ENCODE peak calls at places on chromosomes 2 and 18, in nine cellular contexts. One of them, this sample, is unnamed. For H3K9me3, the result is how much of the 10 kb centered on the place peaks cover.

GRCh38 chr18:5824370-5824984 is 70.8 kb downstream of the TMEM200C start:
- DNase-seq in lower lobe of right lung: no peak
- DNase-seq in heart left ventricle: no peak
- DNase-seq in right atrium auricular region: no peak
- DNase-seq in GM23248: no peak
- DNase-seq in pancreas: no peak
- DNase-seq in aorta: no peak
- DNase-seq in Peyer's patch: no peak
- DNase-seq in psoas muscle: no peak
- DNase-seq in this sample: no peak

GRCh38 chr2:183630964-183631363 is 506.7 kb downstream of the NUP35 start:
- DNase-seq in psoas muscle: no peak
- DNase-seq in right atrium auricular region: no peak
- DNase-seq in lower lobe of right lung: no peak
- DNase-seq in pancreas: no peak
- DNase-seq in Peyer's patch: no peak
- DNase-seq in aorta: no peak
- DNase-seq in heart left ventricle: no peak
- DNase-seq in GM23248: no peak
- DNase-seq in this sample: no peak

GRCh38 chr2:200761168-200761715 is 50.5 kb upstream of the BZW1 start:
- DNase-seq in Peyer's patch: no peak
- DNase-seq in pancreas: no peak
- DNase-seq in heart left ventricle: no peak
- DNase-seq in GM23248: peak
- DNase-seq in aorta: no peak
- DNase-seq in psoas muscle: no peak
- DNase-seq in lower lobe of right lung: no peak
- DNase-seq in right atrium auricular region: no peak
- DNase-seq in this sample: no peak

GRCh38 chr2:53473236-53473635 is 294.4 kb upstream of the CHAC2 start:
- DNase-seq in aorta: no peak
- DNase-seq in Peyer's patch: no peak
- DNase-seq in pancreas: no peak
- DNase-seq in psoas muscle: no peak
- DNase-seq in right atrium auricular region: no peak
- DNase-seq in heart left ventricle: no peak
- DNase-seq in lower lobe of right lung: no peak
- DNase-seq in GM23248: peak
- DNase-seq in this sample: peak

GRCh38 chr2:96315400-96316071 is 9.6 kb upstream of the ITPRIPL1 start:
- DNase-seq in Peyer's patch: peak
- DNase-seq in aorta: no peak
- DNase-seq in psoas muscle: no peak
- DNase-seq in lower lobe of right lung: no peak
- DNase-seq in GM23248: peak
- DNase-seq in pancreas: no peak
- DNase-seq in heart left ventricle: no peak
- DNase-seq in right atrium auricular region: no peak
- DNase-seq in this sample: no peak

GRCh38 chr2:25492726-25493125 is 151.0 kb upstream of the DNMT3A start:
- DNase-seq in aorta: no peak
- DNase-seq in heart left ventricle: no peak
- DNase-seq in Peyer's patch: no peak
- DNase-seq in GM23248: no peak
- DNase-seq in pancreas: no peak
- DNase-seq in lower lobe of right lung: no peak
- DNase-seq in psoas muscle: no peak
- DNase-seq in right atrium auricular region: no peak
- DNase-seq in this sample: no peak

GRCh38 chr2:211435331-211435730 is 878.9 kb downstream of the CPS1 start:
- DNase-seq in Peyer's patch: no peak
- DNase-seq in GM23248: no peak
- DNase-seq in psoas muscle: no peak
- DNase-seq in aorta: no peak
- DNase-seq in heart left ventricle: no peak
- DNase-seq in pancreas: no peak
- DNase-seq in right atrium auricular region: no peak
- DNase-seq in lower lobe of right lung: no peak
- DNase-seq in this sample: peak

GRCh38 chr18:49301608-49302007 is 158.8 kb downstream of the DYM start:
- DNase-seq in pancreas: no peak
- DNase-seq in aorta: no peak
- DNase-seq in psoas muscle: no peak
- DNase-seq in Peyer's patch: no peak
- DNase-seq in GM23248: no peak
- DNase-seq in heart left ventricle: no peak
- DNase-seq in lower lobe of right lung: no peak
- DNase-seq in right atrium auricular region: no peak
- DNase-seq in this sample: no peak

GRCh38 chr2:26412091-26412673 is 10.5 kb downstream of the DRC1 start:
- DNase-seq in aorta: no peak
- DNase-seq in psoas muscle: no peak
- DNase-seq in GM23248: no peak
- DNase-seq in pancreas: no peak
- DNase-seq in heart left ventricle: no peak
- DNase-seq in lower lobe of right lung: no peak
- DNase-seq in right atrium auricular region: no peak
- DNase-seq in Peyer's patch: no peak
- DNase-seq in this sample: no peak

GRCh38 chr2:218128781-218129478 is 3.1 kb downstream of the CXCR2 start:
- DNase-seq in right atrium auricular region: no peak
- DNase-seq in pancreas: no peak
- DNase-seq in GM23248: no peak
- DNase-seq in aorta: no peak
- DNase-seq in lower lobe of right lung: no peak
- DNase-seq in psoas muscle: no peak
- DNase-seq in heart left ventricle: no peak
- DNase-seq in Peyer's patch: no peak
- DNase-seq in this sample: no peak

GRCh38 chr2:39435974-39436591 is 1.0 kb downstream of the MAP4K3 start:
- DNase-seq in aorta: peak
- DNase-seq in GM23248: peak
- DNase-seq in heart left ventricle: no peak
- DNase-seq in lower lobe of right lung: no peak
- DNase-seq in Peyer's patch: no peak
- DNase-seq in psoas muscle: peak
- DNase-seq in pancreas: no peak
- DNase-seq in right atrium auricular region: peak
- DNase-seq in this sample: no peak

GRCh38 chr2:33131820-33132219 is 185.1 kb downstream of the LTBP1 start:
- DNase-seq in aorta: no peak
- DNase-seq in lower lobe of right lung: no peak
- DNase-seq in heart left ventricle: no peak
- DNase-seq in right atrium auricular region: no peak
- DNase-seq in GM23248: peak
- DNase-seq in Peyer's patch: no peak
- DNase-seq in psoas muscle: no peak
- DNase-seq in pancreas: no peak
- DNase-seq in this sample: no peak

GRCh38 chr2:241309684-241310117 is 5.8 kb downstream of the HDLBP start:
- DNase-seq in psoas muscle: no peak
- DNase-seq in right atrium auricular region: no peak
- DNase-seq in aorta: no peak
- DNase-seq in lower lobe of right lung: no peak
- DNase-seq in heart left ventricle: no peak
- DNase-seq in pancreas: no peak
- DNase-seq in GM23248: peak
- DNase-seq in Peyer's patch: peak
- DNase-seq in this sample: no peak

GRCh38 chr2:69567157-69567908 is 76.2 kb downstream of the AAK1 start:
- DNase-seq in heart left ventricle: no peak
- DNase-seq in Peyer's patch: no peak
- DNase-seq in pancreas: no peak
- DNase-seq in GM23248: peak
- DNase-seq in psoas muscle: no peak
- DNase-seq in aorta: no peak
- DNase-seq in lower lobe of right lung: no peak
- DNase-seq in right atrium auricular region: no peak
- DNase-seq in this sample: no peak

GRCh38 chr2:147198651-147199171 is 646.1 kb upstream of the ACVR2A start:
- DNase-seq in right atrium auricular region: no peak
- DNase-seq in pancreas: no peak
- DNase-seq in Peyer's patch: no peak
- DNase-seq in lower lobe of right lung: no peak
- DNase-seq in heart left ventricle: no peak
- DNase-seq in aorta: no peak
- DNase-seq in GM23248: no peak
- DNase-seq in psoas muscle: no peak
- DNase-seq in this sample: no peak

GRCh38 chr18:6561029-6561861 is 146.5 kb upstream of the L3MBTL4 start:
- DNase-seq in Peyer's patch: no peak
- DNase-seq in right atrium auricular region: peak
- DNase-seq in lower lobe of right lung: peak
- DNase-seq in psoas muscle: peak
- DNase-seq in heart left ventricle: no peak
- DNase-seq in aorta: no peak
- DNase-seq in pancreas: no peak
- DNase-seq in GM23248: peak
- DNase-seq in this sample: peak

GRCh38 chr2:121532347-121532766 is 1.7 kb downstream of the RNU4ATAC start:
- DNase-seq in lower lobe of right lung: no peak
- DNase-seq in right atrium auricular region: no peak
- DNase-seq in Peyer's patch: no peak
- DNase-seq in aorta: no peak
- DNase-seq in pancreas: no peak
- DNase-seq in GM23248: peak
- DNase-seq in psoas muscle: no peak
- DNase-seq in heart left ventricle: no peak
- DNase-seq in this sample: no peak

GRCh38 chr2:236711440-236711839 is 141.8 kb downstream of the ACKR3 start:
- DNase-seq in GM23248: peak
- DNase-seq in right atrium auricular region: peak
- DNase-seq in psoas muscle: peak
- DNase-seq in aorta: peak
- DNase-seq in heart left ventricle: no peak
- DNase-seq in lower lobe of right lung: no peak
- DNase-seq in Peyer's patch: no peak
- DNase-seq in pancreas: no peak
- DNase-seq in this sample: no peak

GRCh38 chr2:190804182-190804795 is 76.3 kb upstream of the GLS start:
- DNase-seq in GM23248: peak
- DNase-seq in psoas muscle: no peak
- DNase-seq in aorta: no peak
- DNase-seq in lower lobe of right lung: no peak
- DNase-seq in pancreas: no peak
- DNase-seq in Peyer's patch: no peak
- DNase-seq in right atrium auricular region: no peak
- DNase-seq in heart left ventricle: no peak
- DNase-seq in this sample: no peak

GRCh38 chr2:5946210-5947118 is 254.3 kb downstream of the SOX11 start:
- DNase-seq in pancreas: no peak
- DNase-seq in aorta: no peak
- DNase-seq in GM23248: no peak
- DNase-seq in heart left ventricle: no peak
- DNase-seq in lower lobe of right lung: no peak
- DNase-seq in right atrium auricular region: no peak
- DNase-seq in Peyer's patch: no peak
- DNase-seq in psoas muscle: no peak
- DNase-seq in this sample: no peak

GRCh38 chr2:102027036-102027702 is 35.4 kb downstream of the IL1R2 start:
- DNase-seq in Peyer's patch: no peak
- DNase-seq in pancreas: no peak
- DNase-seq in right atrium auricular region: no peak
- DNase-seq in aorta: no peak
- DNase-seq in lower lobe of right lung: no peak
- DNase-seq in heart left ventricle: no peak
- DNase-seq in GM23248: peak
- DNase-seq in psoas muscle: no peak
- DNase-seq in this sample: no peak

GRCh38 chr2:72888438-72889202 is 1.4 kb downstream of the SPR start:
- DNase-seq in Peyer's patch: no peak
- DNase-seq in GM23248: no peak
- DNase-seq in lower lobe of right lung: no peak
- DNase-seq in pancreas: no peak
- DNase-seq in heart left ventricle: no peak
- DNase-seq in right atrium auricular region: no peak
- DNase-seq in aorta: no peak
- DNase-seq in psoas muscle: no peak
- DNase-seq in this sample: no peak
- H3K4me3 ChIP-seq in Peyer's patch: peak
- H3K4me3 ChIP-seq in GM23248: no peak
- H3K4me3 ChIP-seq in lower lobe of right lung: peak
- H3K4me3 ChIP-seq in pancreas: peak
- H3K4me3 ChIP-seq in heart left ventricle: peak
- H3K4me3 ChIP-seq in right atrium auricular region: peak
- H3K4me3 ChIP-seq in aorta: no peak
- H3K4me3 ChIP-seq in psoas muscle: peak
- H3K4me3 ChIP-seq in this sample: no peak

DNA sequence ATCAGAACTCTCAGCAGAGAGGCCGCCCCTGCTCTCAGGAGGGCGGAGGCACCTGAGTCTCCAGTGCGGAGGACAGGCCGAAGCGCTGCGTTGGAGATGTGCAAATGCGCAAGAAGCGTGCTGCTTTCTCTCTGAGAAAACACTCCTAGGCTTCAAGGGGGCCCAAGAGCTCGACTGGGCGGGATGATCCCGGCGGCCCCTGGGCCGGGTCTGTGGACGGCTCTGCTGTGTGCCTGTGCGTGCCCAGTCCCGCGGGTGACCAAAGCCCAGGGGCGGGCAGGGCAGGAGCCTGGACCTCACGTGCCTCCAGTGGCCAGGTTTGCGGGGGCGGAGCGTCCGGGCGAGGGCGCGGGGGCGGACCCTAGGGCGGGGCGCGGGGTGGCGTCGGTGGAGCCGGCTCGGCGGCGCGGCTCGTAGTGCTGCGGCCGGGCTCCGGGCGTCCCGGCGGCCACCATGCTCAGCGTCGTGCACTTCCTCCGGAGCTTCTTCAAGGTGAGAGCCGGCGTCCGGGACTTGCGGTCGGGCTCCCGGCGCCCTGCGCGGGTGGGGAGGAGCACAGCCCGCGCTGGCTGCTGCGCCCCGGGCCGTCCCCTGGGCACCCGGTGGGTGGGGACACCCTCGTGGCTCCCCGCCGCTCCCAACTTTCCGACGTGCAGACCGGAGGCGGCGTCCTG is at the start of gene ARHGEF4:
- DNase-seq in psoas muscle: no peak
- DNase-seq in right atrium auricular region: no peak
- DNase-seq in lower lobe of right lung: peak
- DNase-seq in GM23248: peak
- DNase-seq in aorta: no peak
- DNase-seq in Peyer's patch: no peak
- DNase-seq in pancreas: peak
- DNase-seq in heart left ventricle: peak
- DNase-seq in this sample: no peak
- H3K9me3 ChIP-seq in psoas muscle: under half
- H3K9me3 ChIP-seq in right atrium auricular region: under half
- H3K9me3 ChIP-seq in lower lobe of right lung: under half
- H3K9me3 ChIP-seq in GM23248: under half
- H3K9me3 ChIP-seq in aorta: under half
- H3K9me3 ChIP-seq in Peyer's patch: under half
- H3K9me3 ChIP-seq in pancreas: under half
- H3K9me3 ChIP-seq in heart left ventricle: under half
- H3K9me3 ChIP-seq in this sample: under half

GRCh38 chr2:105806994-105807393 is 62.3 kb downstream of the NCK2 start:
- DNase-seq in pancreas: no peak
- DNase-seq in heart left ventricle: no peak
- DNase-seq in aorta: no peak
- DNase-seq in Peyer's patch: no peak
- DNase-seq in right atrium auricular region: no peak
- DNase-seq in lower lobe of right lung: no peak
- DNase-seq in GM23248: no peak
- DNase-seq in psoas muscle: no peak
- DNase-seq in this sample: no peak
- H3K4me3 ChIP-seq in pancreas: no peak
- H3K4me3 ChIP-seq in heart left ventricle: no peak
- H3K4me3 ChIP-seq in aorta: no peak
- H3K4me3 ChIP-seq in Peyer's patch: no peak
- H3K4me3 ChIP-seq in right atrium auricular region: no peak
- H3K4me3 ChIP-seq in lower lobe of right lung: no peak
- H3K4me3 ChIP-seq in GM23248: no peak
- H3K4me3 ChIP-seq in psoas muscle: no peak
- H3K4me3 ChIP-seq in this sample: no peak

GRCh38 chr18:61736168-61736567 is 156.6 kb downstream of the RNF152 start:
- DNase-seq in heart left ventricle: no peak
- DNase-seq in Peyer's patch: no peak
- DNase-seq in lower lobe of right lung: no peak
- DNase-seq in GM23248: no peak
- DNase-seq in right atrium auricular region: no peak
- DNase-seq in pancreas: no peak
- DNase-seq in psoas muscle: no peak
- DNase-seq in aorta: no peak
- DNase-seq in this sample: no peak
- H3K9me3 ChIP-seq in heart left ventricle: under half
- H3K9me3 ChIP-seq in Peyer's patch: under half
- H3K9me3 ChIP-seq in lower lobe of right lung: under half
- H3K9me3 ChIP-seq in GM23248: under half
- H3K9me3 ChIP-seq in right atrium auricular region: under half
- H3K9me3 ChIP-seq in pancreas: under half
- H3K9me3 ChIP-seq in psoas muscle: under half
- H3K9me3 ChIP-seq in aorta: under half
- H3K9me3 ChIP-seq in this sample: under half

This sample was measured in WERI-Rb-1.